ENCODE peak calls at places on chromosomes 11 and 22, in seven cellular contexts. Z is substantia nigra; N is HTR-8/SVneo; G is amygdala; M is GM19239; L is AG10803; Y is naive thymus-derived CD4-positive, alpha-beta T cell. F is an unnamed sample.
A peak's percentile ranks its signal among the peaks of the same experiment; 100 is the strongest.

GRCh38 chr22:29157759-29158535 is 47.7 kb upstream of the EMID1 start:
- DNase-seq in Y (no peak), Z (no peak), M (no peak), N (no peak), L (no peak), G (no peak), F (no peak)

GRCh38 chr11:47378011-47378835 is at the start of gene SPI1:
- DNase-seq in Z (no peak), M (peak; percentile 84), Y (no peak), L (no peak), N (no peak), G (no peak), F (no peak)

GRCh38 chr22:25403752-25404471 is 160.6 kb upstream of the GRK3 start:
- DNase-seq in Y (no peak), G (no peak), L (peak; percentile 83), M (no peak), Z (no peak), N (no peak), F (peak; percentile 23)

GRCh38 chr22:49827853-49828598 is at the start of gene BRD1:
- DNase-seq in Z (no peak), L (peak; percentile 60), M (peak; percentile 79), N (peak; percentile 46), G (no peak), Y (peak; percentile 47), F (no peak)

GRCh38 chr22:44204937-44205712 is 24.4 kb downstream of the PARVG start:
- DNase-seq in Z (no peak), M (no peak), Y (no peak), G (no peak), N (no peak), L (no peak), F (no peak)

GRCh38 chr11:57802411-57802810 is 40.8 kb downstream of the CTNND1 start:
- DNase-seq in M (no peak), G (no peak), N (no peak), L (no peak), Y (no peak), Z (no peak), F (no peak)

GRCh38 chr11:70567680-70568503 is 169.6 kb downstream of the CTTN start:
- DNase-seq in G (no peak), L (peak; percentile 54), Z (no peak), M (no peak), Y (no peak), N (no peak), F (no peak)

GRCh38 chr22:46390652-46391301 is 55.3 kb downstream of the TRMU start:
- DNase-seq in N (no peak), G (peak; percentile 6), M (no peak), Y (no peak), L (peak; percentile 76), Z (no peak), F (peak; percentile 21)

GRCh38 chr11:17350455-17351170 is 987 bp upstream of the NCR3LG1 start:
- DNase-seq in L (no peak), Y (no peak), G (no peak), M (no peak), N (no peak), Z (no peak), F (no peak)

GRCh38 chr11:95849087-95849825 is 59.0 kb downstream of the CEP57 start:
- DNase-seq in Y (peak; percentile 22), Z (no peak), N (peak; percentile 75), M (no peak), L (peak; percentile 69), G (peak; percentile 10), F (no peak)

GRCh38 chr11:61429346-61429690 is 457 bp downstream of the CPSF7 start:
- DNase-seq in Y (no peak), N (peak; percentile 74), M (peak; percentile 52), G (no peak), L (peak; percentile 60), Z (no peak), F (peak; percentile 19)

GRCh38 chr11:69540118-69541000 is 58.9 kb downstream of the LINC01488 start:
- DNase-seq in Y (no peak), L (no peak), Z (no peak), N (no peak), G (peak; percentile 41), M (no peak), F (no peak)

GRCh38 chr11:61369372-61370348 is 7.5 kb downstream of the TMEM138 start:
- DNase-seq in Y (no peak), G (peak; percentile 13), M (no peak), L (peak; percentile 90), Z (no peak), N (no peak), F (no peak)

GRCh38 chr11:96324912-96325311 is 18.1 kb downstream of the MAML2 start:
- DNase-seq in L (peak; percentile 90), M (no peak), N (peak; percentile 74), Z (no peak), Y (no peak), G (no peak), F (no peak)

GRCh38 chr11:72141066-72141465 is 5.5 kb downstream of the FOLR3 start:
- DNase-seq in L (peak; percentile 94), Y (no peak), G (no peak), M (no peak), Z (no peak), N (peak; percentile 71), F (no peak)

GRCh38 chr11:117465236-117465997 is 137.8 kb downstream of the CEP164 start:
- DNase-seq in N (no peak), Z (no peak), Y (no peak), M (no peak), G (no peak), L (no peak), F (no peak)

GRCh38 chr22:39487826-39488520 is 14.1 kb upstream of the MIEF1 start:
- DNase-seq in N (no peak), L (no peak), Z (no peak), M (no peak), Y (no peak), G (no peak), F (no peak)

GRCh38 chr11:444397-445144 is 2.8 kb upstream of the ANO9 start:
- DNase-seq in N (no peak), M (no peak), Y (no peak), L (peak; percentile 36), G (no peak), Z (no peak), F (peak; percentile 72)

GRCh38 chr11:15845261-15845660 is 511.1 kb downstream of the SOX6 start:
- DNase-seq in Y (no peak), N (no peak), Z (peak; percentile 57), L (no peak), M (no peak), G (peak; percentile 29), F (peak; percentile 28)

GRCh38 chr22:45878901-45879551 is 97.9 kb downstream of the WNT7B start:
- DNase-seq in L (no peak), N (no peak), G (no peak), Y (no peak), Z (no peak), M (no peak), F (no peak)

GRCh38 chr11:61345170-61345610 is 12.2 kb downstream of the TKFC start:
- DNase-seq in G (no peak), Z (no peak), N (no peak), Y (no peak), L (peak; percentile 32), M (no peak), F (no peak)

GRCh38 chr11:68650801-68651200 is 33.5 kb upstream of the GAL start:
- DNase-seq in Y (no peak), G (no peak), N (no peak), L (no peak), M (no peak), Z (no peak), F (no peak)

GRCh38 chr22:46727813-46728364 is 10.2 kb downstream of the CERK start:
- DNase-seq in N (no peak), Z (no peak), M (no peak), Y (no peak), L (no peak), G (no peak), F (no peak)

GRCh38 chr11:80487952-80488351 is 1047.1 kb upstream of the TENM4 start:
- DNase-seq in L (no peak), Y (no peak), G (no peak), N (no peak), M (no peak), Z (no peak), F (no peak)

GRCh38 chr11:15128621-15129020 is 13.9 kb downstream of the INSC start:
- DNase-seq in G (no peak), Y (no peak), L (no peak), M (no peak), N (no peak), Z (no peak), F (no peak)

GRCh38 chr11:44795803-44796535 is 69.2 kb downstream of the TSPAN18 start:
- DNase-seq in G (no peak), N (no peak), M (no peak), Y (no peak), L (no peak), Z (no peak), F (no peak)

GRCh38 chr11:101323997-101324396 is 194.4 kb upstream of the PGR start:
- DNase-seq in L (no peak), N (no peak), G (no peak), Z (no peak), M (no peak), Y (no peak), F (no peak)

GRCh38 chr11:1854132-1854948 is 1.5 kb downstream of the LSP1 start:
- DNase-seq in N (no peak), G (no peak), L (no peak), M (peak; percentile 69), Z (no peak), Y (no peak), F (no peak)